ENCODE peak calls at places on chromosomes 2 and 18, in nine cellular contexts. J is cardiac fibroblast, G is psoas muscle, M is RWPE2, U is lower lobe of right lung, H is ovary, B is brain microvascular endothelial cell, O is pancreas, R is transverse colon. C is an unnamed sample.

GRCh38 chr2:172153161-172153560 is 50.5 kb upstream of the DLX2 start:
- DNase-seq in J (no peak), H (no peak), R (no peak), O (no peak), M (no peak), B (no peak), U (no peak), G (no peak), C (no peak)

GRCh38 chr2:6820903-6821584 is 44.7 kb downstream of the CMPK2 start:
- DNase-seq in M (no peak), R (no peak), H (no peak), B (no peak), J (no peak), G (no peak), O (no peak), U (no peak), C (no peak)

GRCh38 chr2:233973786-233974185 is 56.6 kb downstream of the TRPM8 start:
- DNase-seq in B (no peak), O (no peak), M (no peak), U (no peak), G (no peak), H (no peak), R (no peak), J (no peak), C (no peak)

GRCh38 chr18:36130883-36131653 is 1.4 kb downstream of the ELP2 start:
- DNase-seq in M (no peak), B (no peak), U (no peak), G (no peak), O (no peak), H (peak), J (no peak), R (no peak), C (no peak)

GRCh38 chr18:23812566-23813440 is 123.5 kb downstream of the LAMA3 start:
- DNase-seq in J (peak), U (no peak), O (no peak), R (no peak), G (no peak), M (no peak), H (no peak), B (no peak), C (peak)

GRCh38 chr2:190882327-190882766 is 1.7 kb downstream of the GLS start:
- DNase-seq in G (no peak), R (no peak), H (no peak), O (no peak), J (no peak), U (no peak), M (no peak), B (no peak), C (no peak)

GRCh38 chr2:69298261-69298660 is 88.8 kb downstream of the GFPT1 start:
- DNase-seq in M (no peak), R (no peak), O (no peak), B (peak), H (no peak), G (no peak), J (peak), U (no peak), C (peak)

GRCh38 chr18:21834301-21834660 is 93.7 kb downstream of the MIB1 start:
- DNase-seq in H (no peak), G (no peak), O (no peak), M (no peak), B (no peak), U (no peak), J (no peak), R (no peak), C (no peak)

GRCh38 chr2:197058777-197059176 is 132.3 kb upstream of the PGAP1 start:
- DNase-seq in U (no peak), R (no peak), H (no peak), G (no peak), J (no peak), O (no peak), M (no peak), B (no peak), C (no peak)

GRCh38 chr2:68799615-68800400 is 65.2 kb downstream of the ARHGAP25 start:
- DNase-seq in G (no peak), B (no peak), M (no peak), H (no peak), U (no peak), J (no peak), O (no peak), R (no peak), C (no peak)

GRCh38 chr2:41932241-41933034 is 115.4 kb upstream of the PKDCC start:
- DNase-seq in H (peak), M (no peak), R (peak), B (peak), G (peak), U (peak), J (peak), O (no peak), C (peak)

GRCh38 chr18:74520096-74520833 is 14.0 kb upstream of the CNDP1 start:
- DNase-seq in B (no peak), U (no peak), M (no peak), R (no peak), G (no peak), H (no peak), O (no peak), J (no peak), C (no peak)

GRCh38 chr2:158969717-158970521 is 1.5 kb downstream of the TANC1 start:
- DNase-seq in G (peak), M (no peak), H (peak), J (peak), B (no peak), R (peak), U (peak), O (peak), C (peak)

GRCh38 chr18:46917808-46918600 is 602 bp downstream of the KATNAL2 start:
- DNase-seq in M (no peak), H (peak), B (peak), O (no peak), J (peak), R (peak), U (no peak), G (peak), C (peak)

GRCh38 chr18:77023115-77023782 is 109.3 kb downstream of the MBP start:
- DNase-seq in H (no peak), R (no peak), O (no peak), M (no peak), U (no peak), B (peak), G (peak), J (no peak), C (no peak)

GRCh38 chr2:27016801-27017325 is 15.9 kb upstream of the TMEM214 start:
- DNase-seq in J (peak), B (peak), H (peak), R (peak), U (peak), G (peak), O (no peak), M (no peak), C (peak)

GRCh38 chr18:76064998-76065397 is 430.0 kb downstream of the ZNF516 start:
- DNase-seq in J (no peak), U (no peak), M (no peak), H (no peak), O (no peak), G (no peak), R (no peak), B (no peak), C (no peak)

GRCh38 chr18:42675810-42676209 is 439.7 kb downstream of the RIT2 start:
- DNase-seq in G (no peak), J (no peak), H (no peak), M (no peak), O (no peak), U (no peak), R (no peak), B (no peak), C (no peak)

GRCh38 chr2:15096873-15097272 is 464.3 kb downstream of the NBAS start:
- DNase-seq in J (no peak), B (no peak), R (no peak), M (no peak), U (no peak), G (no peak), O (no peak), H (no peak), C (peak)

GRCh38 chr2:134167015-134167414 is 86.9 kb upstream of the MGAT5 start:
- DNase-seq in B (no peak), J (no peak), M (no peak), H (no peak), O (no peak), R (no peak), U (no peak), G (no peak), C (peak)

GRCh38 chr2:101428413-101429176 is 41.3 kb upstream of the CREG2 start:
- DNase-seq in U (no peak), H (no peak), B (no peak), J (no peak), G (no peak), R (no peak), O (no peak), M (no peak), C (no peak)

GRCh38 chr2:46277470-46278190 is 19.6 kb upstream of the EPAS1 start:
- DNase-seq in G (no peak), M (no peak), O (no peak), H (no peak), U (no peak), B (no peak), J (no peak), R (no peak), C (no peak)

GRCh38 chr18:46856975-46857374 is 60.3 kb downstream of the PIAS2 start:
- DNase-seq in M (no peak), H (no peak), O (no peak), B (no peak), U (no peak), J (peak), R (no peak), G (no peak), C (peak)

GRCh38 chr2:232937278-232937906 is 67.3 kb downstream of the SNORC start:
- DNase-seq in O (no peak), H (no peak), J (peak), M (no peak), U (no peak), R (no peak), B (peak), G (no peak), C (peak)

GRCh38 chr2:239260546-239261327 is 140.1 kb downstream of the HDAC4 start:
- DNase-seq in G (peak), H (no peak), B (no peak), R (peak), J (no peak), M (no peak), O (no peak), U (no peak), C (no peak)

GRCh38 chr2:224650815-224651439 is 65.2 kb downstream of the CCDC195 start:
- DNase-seq in J (peak), G (no peak), U (no peak), B (peak), O (no peak), R (no peak), H (no peak), M (no peak), C (peak)

GRCh38 chr2:196551014-196551413 is 88.5 kb upstream of the CCDC150 start:
- DNase-seq in B (no peak), G (no peak), M (no peak), O (no peak), H (no peak), U (no peak), J (peak), R (no peak), C (no peak)

GRCh38 chr2:111654829-111655228 is 229.2 kb downstream of the ANAPC1 start:
- DNase-seq in B (no peak), U (no peak), H (no peak), O (no peak), M (no peak), J (no peak), G (no peak), R (no peak), C (no peak)

GRCh38 chr18:25561923-25562322 is 210.0 kb upstream of the ZNF521 start:
- DNase-seq in U (no peak), J (peak), M (no peak), B (peak), O (no peak), G (no peak), H (no peak), R (peak), C (peak)
- TF ChIP-seq CTCF in U (peak), J (peak), M (peak), B (peak), O (no peak), G (peak), H (no peak), R (peak), C (peak)

GRCh38 chr2:75559633-75560021 is 1.1 kb downstream of the EVA1A start:
- DNase-seq in M (no peak), B (no peak), O (no peak), H (no peak), R (no peak), J (no peak), G (no peak), U (no peak), C (no peak)
- H3K4me3 ChIP-seq in M (peak), B (peak), O (peak), H (peak), R (no peak), J (peak), G (peak), U (peak), C (peak)

GRCh38 chr2:50343157-50343821 is 688.6 kb downstream of the NRXN1 start:
- DNase-seq in G (no peak), O (no peak), R (no peak), U (no peak), B (no peak), H (no peak), J (no peak), M (no peak), C (no peak)

GRCh38 chr2:50345691-50346090 is 686.2 kb downstream of the NRXN1 start:
- DNase-seq in G (no peak), H (no peak), J (no peak), U (no peak), M (no peak), B (no peak), R (no peak), O (no peak), C (no peak)

GRCh38 chr2:50346586-50347351 is 685.2 kb downstream of the NRXN1 start:
- DNase-seq in G (no peak), O (peak), H (no peak), J (no peak), M (peak), R (no peak), B (no peak), U (no peak), C (no peak)

GRCh38 chr2:50346104-50346503 is 685.8 kb downstream of the NRXN1 start:
- DNase-seq in B (no peak), H (no peak), M (peak), R (no peak), O (peak), U (peak), J (no peak), G (no peak), C (no peak)

DNA sequence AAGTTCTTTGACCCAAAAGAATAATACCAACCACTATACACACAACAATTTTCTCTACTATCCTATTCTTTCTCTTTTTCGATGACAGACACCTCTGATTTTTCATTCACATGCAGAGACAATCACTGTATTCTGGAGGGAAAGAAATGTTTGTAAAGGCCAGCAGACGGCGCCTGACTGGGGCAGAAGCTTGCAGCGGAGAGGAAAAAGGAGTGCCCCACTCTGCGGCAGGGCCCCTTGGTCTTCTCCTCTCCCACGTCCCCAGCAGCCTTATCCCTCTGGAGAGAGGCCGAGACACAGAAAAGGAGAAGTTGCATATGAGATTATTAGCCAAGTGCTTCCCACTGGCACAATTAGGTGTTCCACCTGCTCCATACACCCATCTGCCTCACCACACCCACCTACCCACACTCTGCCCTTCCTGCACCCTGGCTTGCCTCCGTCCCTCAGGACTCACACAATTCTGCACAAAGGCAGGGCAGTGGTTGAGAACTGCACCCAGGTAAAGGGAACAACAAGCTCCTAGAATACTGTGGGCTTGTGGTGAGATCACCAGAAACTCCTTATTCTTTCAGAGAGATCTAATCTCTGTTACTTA is 687.3 kb downstream of the NRXN1 start:
- DNase-seq in O (no peak), H (no peak), J (no peak), M (no peak), R (no peak), B (no peak), G (no peak), U (no peak), C (no peak)
- TF ChIP-seq CTCF in O (no peak), H (no peak), J (no peak), M (no peak), R (no peak), B (peak), G (no peak), U (no peak), C (no peak)

GRCh38 chr18:61549411-61549810 is 216.2 kb downstream of the CDH20 start:
- DNase-seq in B (no peak), G (no peak), R (no peak), H (no peak), O (no peak), U (no peak), J (no peak), M (no peak), C (no peak)

GRCh38 chr18:61554946-61555361 is 221.7 kb downstream of the CDH20 start:
- DNase-seq in R (no peak), M (no peak), O (no peak), U (no peak), J (no peak), G (no peak), H (no peak), B (peak), C (peak)

GRCh38 chr18:61554117-61554776 is 221.0 kb downstream of the CDH20 start:
- DNase-seq in H (peak), O (peak), U (peak), B (no peak), J (no peak), M (peak), R (no peak), G (peak), C (no peak)

GRCh38 chr18:61549889-61550288 is 216.7 kb downstream of the CDH20 start:
- DNase-seq in G (no peak), J (no peak), M (no peak), H (no peak), U (no peak), B (no peak), O (no peak), R (no peak), C (no peak)

DNA sequence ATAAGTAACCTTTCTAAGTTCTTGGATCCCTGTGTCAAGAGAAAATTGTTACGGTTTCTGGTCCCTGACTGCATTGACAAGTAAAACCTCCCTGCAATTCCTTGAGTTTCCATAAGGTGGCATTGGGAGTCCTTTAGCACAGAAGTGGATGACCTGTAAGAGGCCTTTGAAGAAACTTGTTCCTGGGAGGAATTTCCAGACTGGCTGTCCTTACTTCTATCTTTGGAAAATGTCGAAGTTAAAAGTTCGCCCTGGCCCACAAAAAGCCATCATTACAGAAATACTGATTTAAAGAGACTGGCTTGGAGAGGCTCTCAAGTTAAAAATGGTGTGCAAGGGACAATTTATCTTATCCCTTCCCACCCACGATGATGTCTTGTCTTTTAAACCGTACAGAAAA is 218.4 kb downstream of the CDH20 start:
- DNase-seq in J (peak), M (no peak), U (no peak), H (no peak), B (peak), G (no peak), R (peak), O (no peak), C (peak)
- H3K4me3 ChIP-seq in J (no peak), M (no peak), U (no peak), H (no peak), B (no peak), G (no peak), R (no peak), O (no peak), C (no peak)

GRCh38 chr2:143950675-143951074 is 569.2 kb downstream of the ZEB2 start:
- DNase-seq in G (no peak), J (no peak), U (no peak), M (no peak), R (no peak), H (no peak), B (no peak), O (no peak), C (no peak)
- TF ChIP-seq CTCF in G (no peak), J (no peak), U (no peak), M (no peak), R (no peak), H (no peak), B (no peak), O (no peak), C (no peak)

GRCh38 chr2:222322241-222322640 is 23.4 kb upstream of the PAX3 start:
- DNase-seq in U (no peak), G (no peak), J (no peak), R (no peak), M (no peak), H (no peak), B (no peak), O (no peak), C (no peak)

GRCh38 chr2:222319576-222320440 is 21.0 kb upstream of the PAX3 start:
- DNase-seq in G (peak), R (no peak), O (peak), M (peak), B (no peak), J (peak), H (no peak), U (no peak), C (peak)

GRCh38 chr2:222318026-222318711 is 19.4 kb upstream of the PAX3 start:
- DNase-seq in R (peak), U (no peak), J (peak), B (peak), H (no peak), O (peak), M (no peak), G (peak), C (peak)

GRCh38 chr2:222318712-222319575 is 20.1 kb upstream of the PAX3 start:
- DNase-seq in B (no peak), M (no peak), R (no peak), U (no peak), H (no peak), J (peak), O (peak), G (peak), C (peak)

DNA sequence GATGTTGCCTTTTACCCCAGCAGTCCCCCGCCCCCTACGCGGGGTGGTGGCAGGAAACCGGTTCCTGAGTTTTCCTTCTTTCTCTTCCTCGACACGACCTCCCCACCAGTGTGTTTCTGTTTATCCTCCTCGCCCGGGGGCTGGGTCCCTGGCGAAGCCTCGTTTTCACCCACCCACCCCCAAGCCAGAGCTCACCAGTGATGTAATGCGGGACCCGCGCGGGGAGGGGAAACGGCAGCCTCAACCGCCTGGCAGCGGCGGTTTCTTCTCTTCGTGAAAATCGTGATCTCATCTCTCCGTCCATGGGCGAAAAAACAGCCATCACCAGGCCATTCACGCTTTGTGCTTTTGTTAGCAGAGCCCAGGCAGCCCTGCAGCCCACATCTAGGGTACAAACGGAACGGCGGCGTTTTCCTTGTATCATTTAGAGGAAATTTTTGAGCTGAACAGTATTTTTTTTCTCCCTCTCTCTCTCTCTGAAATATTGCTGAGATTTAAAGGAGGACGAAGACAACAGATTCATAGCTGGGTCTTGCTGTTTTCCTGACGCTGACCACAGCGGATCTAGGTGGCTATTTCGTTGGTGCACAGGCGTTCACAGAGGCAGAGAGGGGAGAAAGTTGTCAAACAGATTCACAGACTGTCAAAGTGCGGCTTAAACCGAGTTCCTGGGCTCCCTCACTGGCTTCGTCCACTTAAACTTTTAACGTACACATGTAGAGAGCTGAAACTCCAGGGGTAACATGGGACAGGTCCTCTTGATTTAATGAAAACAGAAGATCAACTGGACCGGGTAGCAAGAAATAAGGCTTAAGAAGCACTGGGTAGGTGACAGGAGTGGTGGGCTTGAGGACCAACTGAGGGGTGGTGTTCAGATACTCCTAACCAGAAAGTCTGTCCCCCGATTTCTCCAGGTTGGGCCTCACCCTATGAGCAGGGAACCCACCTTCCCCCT is 21.9 kb upstream of the PAX3 start:
- DNase-seq in M (peak), G (peak), J (no peak), H (no peak), R (no peak), U (no peak), O (peak), B (no peak), C (no peak)
- H3K4me3 ChIP-seq in M (no peak), G (peak), J (peak), H (peak), R (peak), U (peak), O (peak), B (peak), C (no peak)